ENCODE peak calls at places on chromosomes 7 and 10, in six cellular contexts. R is HS-27A, Z is A549, I is brain microvascular endothelial cell, U is RPMI7951, M is ecto neural progenitor cell. E is an unnamed sample.

GRCh38 chr7:986766-987722 is 4.1 kb downstream of the CYP2W1 start:
- DNase-seq in R (no peak), Z (no peak), I (no peak), U (peak; percentile 23), M (no peak), E (no peak)

GRCh38 chr7:80949449-80949848 is 30.6 kb upstream of the SEMA3C start:
- DNase-seq in R (no peak), Z (no peak), I (no peak), U (no peak), M (no peak), E (no peak)

GRCh38 chr7:95798401-95798930 is 26.1 kb downstream of the DYNC1I1 start:
- DNase-seq in R (no peak), Z (no peak), I (peak; percentile 2), U (peak; percentile 35), M (no peak), E (no peak)

GRCh38 chr7:6256709-6257535 is 15.5 kb downstream of the CYTH3 start:
- DNase-seq in R (no peak), Z (no peak), I (peak; percentile 89), U (peak; percentile 88), M (no peak), E (peak; percentile 62)

GRCh38 chr7:102073931-102074880 is 212.5 kb upstream of the SH2B2 start:
- DNase-seq in R (no peak), Z (no peak), I (no peak), U (no peak), M (no peak), E (no peak)

GRCh38 chr10:80324086-80324485 is 32.5 kb downstream of the DYDC1 start:
- DNase-seq in R (peak; percentile 1), Z (no peak), I (peak; percentile 36), U (peak; percentile 72), M (no peak), E (peak; percentile 69)

GRCh38 chr7:150927157-150927953 is 50.8 kb downstream of the KCNH2 start:
- DNase-seq in R (no peak), Z (no peak), I (no peak), U (no peak), M (no peak), E (no peak)

GRCh38 chr10:34091796-34092195 is 723.3 kb downstream of the PARD3 start:
- DNase-seq in R (no peak), Z (no peak), I (no peak), U (no peak), M (no peak), E (no peak)

GRCh38 chr10:103745264-103746247 is 109.8 kb downstream of the SH3PXD2A start:
- DNase-seq in R (no peak), Z (no peak), I (no peak), U (peak; percentile 97), M (no peak), E (peak; percentile 75)

GRCh38 chr10:31604141-31604540 is 285.1 kb downstream of the ZEB1 start:
- DNase-seq in R (no peak), Z (no peak), I (no peak), U (peak; percentile 93), M (no peak), E (peak; percentile 12)

GRCh38 chr10:103454026-103454425 is 1.9 kb upstream of the CALHM2 start:
- DNase-seq in R (no peak), Z (no peak), I (no peak), U (no peak), M (no peak), E (no peak)

GRCh38 chr7:39336457-39336856 is 229.7 kb upstream of the YAE1 start:
- DNase-seq in R (no peak), Z (no peak), I (peak; percentile 56), U (peak; percentile 13), M (no peak), E (peak; percentile 50)

GRCh38 chr7:138663741-138664710 is 37.1 kb downstream of the SVOPL start:
- DNase-seq in R (no peak), Z (no peak), I (peak; percentile 15), U (peak; percentile 23), M (peak; percentile 70), E (peak; percentile 25)

GRCh38 chr10:70744617-70745138 is 40.5 kb downstream of the TBATA start:
- DNase-seq in R (no peak), Z (no peak), I (no peak), U (no peak), M (no peak), E (no peak)

GRCh38 chr10:91162495-91163268 is 57.8 kb upstream of the PCGF5 start:
- DNase-seq in R (no peak), Z (peak; percentile 43), I (no peak), U (peak; percentile 65), M (peak; percentile 69), E (peak; percentile 71)

GRCh38 chr10:131841131-131841661 is 59.6 kb upstream of the PPP2R2D start:
- DNase-seq in R (no peak), Z (no peak), I (no peak), U (no peak), M (peak; percentile 45), E (no peak)

GRCh38 chr7:3087243-3087642 is 43.6 kb upstream of the CARD11 start:
- DNase-seq in R (no peak), Z (no peak), I (peak; percentile 57), U (peak; percentile 52), M (no peak), E (peak; percentile 71)

GRCh38 chr7:124712017-124712416 is 53.6 kb downstream of the GPR37 start:
- DNase-seq in R (no peak), Z (no peak), I (no peak), U (no peak), M (no peak), E (no peak)

GRCh38 chr7:41879113-41879385 is 176.2 kb upstream of the INHBA start:
- DNase-seq in R (no peak), Z (no peak), I (no peak), U (peak; percentile 81), M (no peak), E (peak; percentile 65)

GRCh38 chr7:137449016-137449415 is 105.5 kb upstream of the PTN start:
- DNase-seq in R (no peak), Z (no peak), I (no peak), U (peak; percentile 31), M (no peak), E (peak; percentile 54)

GRCh38 chr10:128979405-128979804 is 487.6 kb upstream of the MGMT start:
- DNase-seq in R (no peak), Z (no peak), I (no peak), U (no peak), M (no peak), E (no peak)

GRCh38 chr10:14583967-14584366 is 190.7 kb downstream of the FAM107B start:
- DNase-seq in R (no peak), Z (no peak), I (no peak), U (no peak), M (no peak), E (no peak)

GRCh38 chr10:112915590-112916572 is 34.2 kb upstream of the TCF7L2 start:
- DNase-seq in R (no peak), Z (peak; percentile 89), I (no peak), U (peak; percentile 32), M (no peak), E (peak; percentile 74)

GRCh38 chr10:123517901-123518300 is 148.3 kb upstream of the GPR26 start:
- DNase-seq in R (no peak), Z (no peak), I (no peak), U (no peak), M (peak; percentile 24), E (no peak)

GRCh38 chr7:132178393-132178765 is 397.9 kb downstream of the PLXNA4 start:
- DNase-seq in R (no peak), Z (no peak), I (no peak), U (no peak), M (no peak), E (no peak)

GRCh38 chr10:50600831-50601466 is 22.8 kb downstream of the SGMS1 start:
- DNase-seq in R (no peak), Z (no peak), I (no peak), U (peak; percentile 90), M (no peak), E (peak; percentile 93)

GRCh38 chr7:140155428-140155827 is 21.4 kb downstream of the KDM7A start:
- DNase-seq in R (no peak), Z (no peak), I (no peak), U (no peak), M (no peak), E (no peak)

GRCh38 chr10:4403638-4404252 is 422.3 kb upstream of the AKR1E2 start:
- DNase-seq in R (no peak), Z (no peak), I (no peak), U (no peak), M (no peak), E (no peak)

GRCh38 chr7:33061282-33061928 is 1.2 kb downstream of the NT5C3A start:
- DNase-seq in R (no peak), Z (no peak), I (no peak), U (no peak), M (no peak), E (no peak)

GRCh38 chr10:50929670-50930069 is 44.2 kb upstream of the A1CF start:
- DNase-seq in R (no peak), Z (no peak), I (peak; percentile 25), U (no peak), M (no peak), E (peak; percentile 33)

GRCh38 chr10:104630731-104631130 is 10.4 kb upstream of the SORCS3 start:
- DNase-seq in R (no peak), Z (no peak), I (no peak), U (no peak), M (no peak), E (no peak)

E was measured in M059J.